ENCODE peak calls at places on chromosomes 3 and 15, in five cellular contexts. One of them, this sample, is unnamed.

GRCh38 chr3:65894126-65894525 is 144.6 kb downstream of the MAGI1 start:
- DNase-seq in ureter: no peak
- DNase-seq in stimulated activated CD4-positive, alpha-beta T cell treated with anti-CD3 and anti-CD28 coated beads, Interleukin-12 subunit alpha, Interleukin-12 subunit beta, amount 100 ng/mL, for 48 hours: no peak
- DNase-seq in heart left ventricle: no peak
- DNase-seq in neuronal stem cell: no peak
- DNase-seq in this sample: no peak

GRCh38 chr15:62067448-62068044 is 769 bp downstream of the C2CD4A start:
- DNase-seq in ureter: peak; percentile 55
- DNase-seq in stimulated activated CD4-positive, alpha-beta T cell treated with anti-CD3 and anti-CD28 coated beads, Interleukin-12 subunit alpha, Interleukin-12 subunit beta, amount 100 ng/mL, for 48 hours: peak; percentile 15
- DNase-seq in heart left ventricle: peak; percentile 63
- DNase-seq in neuronal stem cell: peak; percentile 20
- DNase-seq in this sample: peak; percentile 55

GRCh38 chr3:161295325-161295724 is 74.2 kb downstream of the NMD3 start:
- DNase-seq in ureter: no peak
- DNase-seq in stimulated activated CD4-positive, alpha-beta T cell treated with anti-CD3 and anti-CD28 coated beads, Interleukin-12 subunit alpha, Interleukin-12 subunit beta, amount 100 ng/mL, for 48 hours: no peak
- DNase-seq in heart left ventricle: no peak
- DNase-seq in neuronal stem cell: no peak
- DNase-seq in this sample: no peak

GRCh38 chr3:134260984-134261383 is 10.3 kb upstream of the RYK start:
- DNase-seq in ureter: no peak
- DNase-seq in stimulated activated CD4-positive, alpha-beta T cell treated with anti-CD3 and anti-CD28 coated beads, Interleukin-12 subunit alpha, Interleukin-12 subunit beta, amount 100 ng/mL, for 48 hours: no peak
- DNase-seq in heart left ventricle: no peak
- DNase-seq in neuronal stem cell: no peak
- DNase-seq in this sample: no peak

GRCh38 chr15:75961332-75961731 is 50.9 kb downstream of the NRG4 start:
- DNase-seq in ureter: no peak
- DNase-seq in stimulated activated CD4-positive, alpha-beta T cell treated with anti-CD3 and anti-CD28 coated beads, Interleukin-12 subunit alpha, Interleukin-12 subunit beta, amount 100 ng/mL, for 48 hours: no peak
- DNase-seq in heart left ventricle: no peak
- DNase-seq in neuronal stem cell: no peak
- DNase-seq in this sample: no peak

GRCh38 chr15:49696441-49696840 is 75.6 kb downstream of the DTWD1 start:
- DNase-seq in ureter: no peak
- DNase-seq in stimulated activated CD4-positive, alpha-beta T cell treated with anti-CD3 and anti-CD28 coated beads, Interleukin-12 subunit alpha, Interleukin-12 subunit beta, amount 100 ng/mL, for 48 hours: no peak
- DNase-seq in heart left ventricle: no peak
- DNase-seq in neuronal stem cell: no peak
- DNase-seq in this sample: no peak

GRCh38 chr3:153768559-153769469 is 352.4 kb upstream of the ARHGEF26 start:
- DNase-seq in ureter: peak; percentile 58
- DNase-seq in stimulated activated CD4-positive, alpha-beta T cell treated with anti-CD3 and anti-CD28 coated beads, Interleukin-12 subunit alpha, Interleukin-12 subunit beta, amount 100 ng/mL, for 48 hours: peak; percentile 17
- DNase-seq in heart left ventricle: no peak
- DNase-seq in neuronal stem cell: peak; percentile 24
- DNase-seq in this sample: no peak

GRCh38 chr3:9732753-9733115 is 1.2 kb downstream of the BRPF1 start:
- DNase-seq in ureter: no peak
- DNase-seq in stimulated activated CD4-positive, alpha-beta T cell treated with anti-CD3 and anti-CD28 coated beads, Interleukin-12 subunit alpha, Interleukin-12 subunit beta, amount 100 ng/mL, for 48 hours: no peak
- DNase-seq in heart left ventricle: no peak
- DNase-seq in neuronal stem cell: no peak
- DNase-seq in this sample: peak; percentile 52

GRCh38 chr15:39511000-39511914 is 69.6 kb upstream of the THBS1 start:
- DNase-seq in ureter: no peak
- DNase-seq in stimulated activated CD4-positive, alpha-beta T cell treated with anti-CD3 and anti-CD28 coated beads, Interleukin-12 subunit alpha, Interleukin-12 subunit beta, amount 100 ng/mL, for 48 hours: no peak
- DNase-seq in heart left ventricle: peak; percentile 88
- DNase-seq in neuronal stem cell: no peak
- DNase-seq in this sample: no peak

GRCh38 chr15:73695773-73696640 is 11.8 kb downstream of the CD276 start:
- DNase-seq in ureter: no peak
- DNase-seq in stimulated activated CD4-positive, alpha-beta T cell treated with anti-CD3 and anti-CD28 coated beads, Interleukin-12 subunit alpha, Interleukin-12 subunit beta, amount 100 ng/mL, for 48 hours: no peak
- DNase-seq in heart left ventricle: no peak
- DNase-seq in neuronal stem cell: no peak
- DNase-seq in this sample: no peak

GRCh38 chr3:23129062-23129461 is 74.1 kb upstream of the UBE2E2 start:
- DNase-seq in ureter: no peak
- DNase-seq in stimulated activated CD4-positive, alpha-beta T cell treated with anti-CD3 and anti-CD28 coated beads, Interleukin-12 subunit alpha, Interleukin-12 subunit beta, amount 100 ng/mL, for 48 hours: no peak
- DNase-seq in heart left ventricle: no peak
- DNase-seq in neuronal stem cell: no peak
- DNase-seq in this sample: no peak

GRCh38 chr3:43729707-43730399 is 39.1 kb downstream of the ABHD5 start:
- DNase-seq in ureter: no peak
- DNase-seq in stimulated activated CD4-positive, alpha-beta T cell treated with anti-CD3 and anti-CD28 coated beads, Interleukin-12 subunit alpha, Interleukin-12 subunit beta, amount 100 ng/mL, for 48 hours: no peak
- DNase-seq in heart left ventricle: no peak
- DNase-seq in neuronal stem cell: no peak
- DNase-seq in this sample: no peak

GRCh38 chr15:91974321-91974720 is 120.8 kb downstream of the SLCO3A1 start:
- DNase-seq in ureter: no peak
- DNase-seq in stimulated activated CD4-positive, alpha-beta T cell treated with anti-CD3 and anti-CD28 coated beads, Interleukin-12 subunit alpha, Interleukin-12 subunit beta, amount 100 ng/mL, for 48 hours: no peak
- DNase-seq in heart left ventricle: no peak
- DNase-seq in neuronal stem cell: no peak
- DNase-seq in this sample: no peak

GRCh38 chr15:88441076-88441730 is 26.0 kb downstream of the MRPL46 start:
- DNase-seq in ureter: no peak
- DNase-seq in stimulated activated CD4-positive, alpha-beta T cell treated with anti-CD3 and anti-CD28 coated beads, Interleukin-12 subunit alpha, Interleukin-12 subunit beta, amount 100 ng/mL, for 48 hours: no peak
- DNase-seq in heart left ventricle: no peak
- DNase-seq in neuronal stem cell: no peak
- DNase-seq in this sample: no peak

GRCh38 chr3:126422571-126423091 is 27.9 kb downstream of the CFAP100 start:
- DNase-seq in ureter: no peak
- DNase-seq in stimulated activated CD4-positive, alpha-beta T cell treated with anti-CD3 and anti-CD28 coated beads, Interleukin-12 subunit alpha, Interleukin-12 subunit beta, amount 100 ng/mL, for 48 hours: no peak
- DNase-seq in heart left ventricle: no peak
- DNase-seq in neuronal stem cell: no peak
- DNase-seq in this sample: no peak

GRCh38 chr3:194640829-194641228 is 7.6 kb upstream of the TMEM44 start:
- DNase-seq in ureter: no peak
- DNase-seq in stimulated activated CD4-positive, alpha-beta T cell treated with anti-CD3 and anti-CD28 coated beads, Interleukin-12 subunit alpha, Interleukin-12 subunit beta, amount 100 ng/mL, for 48 hours: no peak
- DNase-seq in heart left ventricle: no peak
- DNase-seq in neuronal stem cell: no peak
- DNase-seq in this sample: no peak

GRCh38 chr3:111796566-111796965 is 62.5 kb upstream of the PHLDB2 start:
- DNase-seq in ureter: no peak
- DNase-seq in stimulated activated CD4-positive, alpha-beta T cell treated with anti-CD3 and anti-CD28 coated beads, Interleukin-12 subunit alpha, Interleukin-12 subunit beta, amount 100 ng/mL, for 48 hours: no peak
- DNase-seq in heart left ventricle: no peak
- DNase-seq in neuronal stem cell: no peak
- DNase-seq in this sample: no peak

GRCh38 chr3:188439080-188439479 is 285.1 kb downstream of the LPP start:
- DNase-seq in ureter: no peak
- DNase-seq in stimulated activated CD4-positive, alpha-beta T cell treated with anti-CD3 and anti-CD28 coated beads, Interleukin-12 subunit alpha, Interleukin-12 subunit beta, amount 100 ng/mL, for 48 hours: no peak
- DNase-seq in heart left ventricle: no peak
- DNase-seq in neuronal stem cell: no peak
- DNase-seq in this sample: no peak

GRCh38 chr15:25090073-25090733 is 135.4 kb downstream of the SNRPN start:
- DNase-seq in ureter: peak; percentile 3
- DNase-seq in stimulated activated CD4-positive, alpha-beta T cell treated with anti-CD3 and anti-CD28 coated beads, Interleukin-12 subunit alpha, Interleukin-12 subunit beta, amount 100 ng/mL, for 48 hours: no peak
- DNase-seq in heart left ventricle: no peak
- DNase-seq in neuronal stem cell: no peak
- DNase-seq in this sample: peak; percentile 24

GRCh38 chr3:24837601-24838000 is 343.0 kb upstream of the THRB start:
- DNase-seq in ureter: no peak
- DNase-seq in stimulated activated CD4-positive, alpha-beta T cell treated with anti-CD3 and anti-CD28 coated beads, Interleukin-12 subunit alpha, Interleukin-12 subunit beta, amount 100 ng/mL, for 48 hours: no peak
- DNase-seq in heart left ventricle: no peak
- DNase-seq in neuronal stem cell: no peak
- DNase-seq in this sample: no peak

GRCh38 chr15:58070801-58071418 is 5.4 kb upstream of the ALDH1A2 start:
- DNase-seq in ureter: peak; percentile 50
- DNase-seq in stimulated activated CD4-positive, alpha-beta T cell treated with anti-CD3 and anti-CD28 coated beads, Interleukin-12 subunit alpha, Interleukin-12 subunit beta, amount 100 ng/mL, for 48 hours: peak; percentile 30
- DNase-seq in heart left ventricle: peak; percentile 77
- DNase-seq in neuronal stem cell: peak; percentile 74
- DNase-seq in this sample: peak; percentile 64

GRCh38 chr3:81778678-81779182 is 17.3 kb upstream of the GBE1 start:
- DNase-seq in ureter: no peak
- DNase-seq in stimulated activated CD4-positive, alpha-beta T cell treated with anti-CD3 and anti-CD28 coated beads, Interleukin-12 subunit alpha, Interleukin-12 subunit beta, amount 100 ng/mL, for 48 hours: no peak
- DNase-seq in heart left ventricle: no peak
- DNase-seq in neuronal stem cell: no peak
- DNase-seq in this sample: no peak

GRCh38 chr3:9685216-9686049 is 18.2 kb upstream of the CPNE9 start:
- DNase-seq in ureter: no peak
- DNase-seq in stimulated activated CD4-positive, alpha-beta T cell treated with anti-CD3 and anti-CD28 coated beads, Interleukin-12 subunit alpha, Interleukin-12 subunit beta, amount 100 ng/mL, for 48 hours: no peak
- DNase-seq in heart left ventricle: no peak
- DNase-seq in neuronal stem cell: no peak
- DNase-seq in this sample: no peak

GRCh38 chr3:167032267-167032876 is 347.7 kb downstream of the ZBBX start:
- DNase-seq in ureter: no peak
- DNase-seq in stimulated activated CD4-positive, alpha-beta T cell treated with anti-CD3 and anti-CD28 coated beads, Interleukin-12 subunit alpha, Interleukin-12 subunit beta, amount 100 ng/mL, for 48 hours: no peak
- DNase-seq in heart left ventricle: no peak
- DNase-seq in neuronal stem cell: peak; percentile 35
- DNase-seq in this sample: no peak

GRCh38 chr15:101499863-101500713 is 10.6 kb upstream of the PCSK6 start:
- DNase-seq in ureter: no peak
- DNase-seq in stimulated activated CD4-positive, alpha-beta T cell treated with anti-CD3 and anti-CD28 coated beads, Interleukin-12 subunit alpha, Interleukin-12 subunit beta, amount 100 ng/mL, for 48 hours: no peak
- DNase-seq in heart left ventricle: peak; percentile 79
- DNase-seq in neuronal stem cell: no peak
- DNase-seq in this sample: peak; percentile 96

GRCh38 chr3:10529809-10530208 is 24.4 kb upstream of the ATP2B2 start:
- DNase-seq in ureter: peak; percentile 8
- DNase-seq in stimulated activated CD4-positive, alpha-beta T cell treated with anti-CD3 and anti-CD28 coated beads, Interleukin-12 subunit alpha, Interleukin-12 subunit beta, amount 100 ng/mL, for 48 hours: no peak
- DNase-seq in heart left ventricle: no peak
- DNase-seq in neuronal stem cell: no peak
- DNase-seq in this sample: peak; percentile 23

GRCh38 chr3:141561426-141562034 is 74.7 kb downstream of the RASA2 start:
- DNase-seq in ureter: no peak
- DNase-seq in stimulated activated CD4-positive, alpha-beta T cell treated with anti-CD3 and anti-CD28 coated beads, Interleukin-12 subunit alpha, Interleukin-12 subunit beta, amount 100 ng/mL, for 48 hours: no peak
- DNase-seq in heart left ventricle: no peak
- DNase-seq in neuronal stem cell: peak; percentile 59
- DNase-seq in this sample: no peak

GRCh38 chr3:124760601-124761000 is 30.3 kb downstream of the UMPS start:
- DNase-seq in ureter: no peak
- DNase-seq in stimulated activated CD4-positive, alpha-beta T cell treated with anti-CD3 and anti-CD28 coated beads, Interleukin-12 subunit alpha, Interleukin-12 subunit beta, amount 100 ng/mL, for 48 hours: no peak
- DNase-seq in heart left ventricle: no peak
- DNase-seq in neuronal stem cell: no peak
- DNase-seq in this sample: no peak

GRCh38 chr3:107740992-107741896 is 218.5 kb downstream of the BBX start:
- DNase-seq in ureter: no peak
- DNase-seq in stimulated activated CD4-positive, alpha-beta T cell treated with anti-CD3 and anti-CD28 coated beads, Interleukin-12 subunit alpha, Interleukin-12 subunit beta, amount 100 ng/mL, for 48 hours: no peak
- DNase-seq in heart left ventricle: no peak
- DNase-seq in neuronal stem cell: no peak
- DNase-seq in this sample: no peak

GRCh38 chr15:29270169-29270955 is 740 bp upstream of the NSMCE3 start:
- DNase-seq in ureter: no peak
- DNase-seq in stimulated activated CD4-positive, alpha-beta T cell treated with anti-CD3 and anti-CD28 coated beads, Interleukin-12 subunit alpha, Interleukin-12 subunit beta, amount 100 ng/mL, for 48 hours: no peak
- DNase-seq in heart left ventricle: no peak
- DNase-seq in neuronal stem cell: no peak
- DNase-seq in this sample: no peak

GRCh38 chr3:112056451-112056929 is 22.0 kb downstream of the TMPRSS7 start:
- DNase-seq in ureter: no peak
- DNase-seq in stimulated activated CD4-positive, alpha-beta T cell treated with anti-CD3 and anti-CD28 coated beads, Interleukin-12 subunit alpha, Interleukin-12 subunit beta, amount 100 ng/mL, for 48 hours: no peak
- DNase-seq in heart left ventricle: no peak
- DNase-seq in neuronal stem cell: no peak
- DNase-seq in this sample: no peak

GRCh38 chr3:172404237-172404962 is 43.9 kb downstream of the GHSR start:
- DNase-seq in ureter: no peak
- DNase-seq in stimulated activated CD4-positive, alpha-beta T cell treated with anti-CD3 and anti-CD28 coated beads, Interleukin-12 subunit alpha, Interleukin-12 subunit beta, amount 100 ng/mL, for 48 hours: no peak
- DNase-seq in heart left ventricle: no peak
- DNase-seq in neuronal stem cell: no peak
- DNase-seq in this sample: no peak

GRCh38 chr3:99570061-99570460 is 68.3 kb upstream of the COL8A1 start:
- DNase-seq in ureter: no peak
- DNase-seq in stimulated activated CD4-positive, alpha-beta T cell treated with anti-CD3 and anti-CD28 coated beads, Interleukin-12 subunit alpha, Interleukin-12 subunit beta, amount 100 ng/mL, for 48 hours: no peak
- DNase-seq in heart left ventricle: no peak
- DNase-seq in neuronal stem cell: no peak
- DNase-seq in this sample: no peak

This sample was measured in left lobe of liver.